ENCODE peak calls at places on chromosomes 13 and 19, in eight cellular contexts. O is naive thymus-derived CD8-positive, alpha-beta T cell; Z is BJ; E is stimulated activated naive CD8-positive, alpha-beta T cell treated with anti-CD3 and anti-CD28 coated beads, Interleukin-15, Interleukin-2, amounts not matched to agents 100 U/mL and 50 U/mL, for 24 hours; A is lung microvascular endothelial cell; D is epithelial cell of prostate; B is AG04450; H is nucleus accumbens. Y is an unnamed sample.

GRCh38 chr19:40281381-40282208 is 3.5 kb downstream of the AKT2 start:
- DNase-seq in D (no peak), Z (no peak), O (no peak), A (no peak), B (no peak), H (no peak), E (no peak), Y (no peak)

GRCh38 chr13:35144496-35144895 is 202.4 kb downstream of the NBEA start:
- DNase-seq in H (no peak), O (no peak), D (no peak), E (no peak), B (no peak), A (peak), Z (no peak), Y (peak)

GRCh38 chr13:46198794-46199193 is 12.9 kb upstream of the LRRC63 start:
- DNase-seq in A (no peak), Z (no peak), E (no peak), D (no peak), O (no peak), B (no peak), H (no peak), Y (no peak)

GRCh38 chr13:44763604-44764311 is 187.6 kb upstream of the TSC22D1 start:
- DNase-seq in E (no peak), D (no peak), Z (no peak), H (no peak), B (no peak), A (peak), O (no peak), Y (no peak)

GRCh38 chr13:90188237-90188636 is 1159.2 kb upstream of the MIR17HG start:
- DNase-seq in E (no peak), D (no peak), Z (no peak), H (no peak), B (no peak), O (no peak), A (no peak), Y (no peak)

GRCh38 chr19:54209748-54210494 is 9.3 kb downstream of the RPS9 start:
- DNase-seq in A (peak), E (peak), Z (peak), H (peak), B (peak), D (peak), O (no peak), Y (peak)

GRCh38 chr19:6056801-6057650 is 53.3 kb downstream of the RFX2 start:
- DNase-seq in Z (peak), O (no peak), E (peak), D (peak), A (peak), H (peak), B (peak), Y (peak)

GRCh38 chr13:19957320-19958118 is 1.0 kb upstream of the ZMYM2 start:
- DNase-seq in O (peak), B (peak), D (peak), Z (no peak), H (peak), E (peak), A (peak), Y (peak)

GRCh38 chr13:114062754-114063153 is 69.7 kb downstream of the RASA3 start:
- DNase-seq in H (no peak), E (no peak), B (no peak), O (no peak), D (no peak), A (no peak), Z (no peak), Y (no peak)

GRCh38 chr13:104984296-104984818 is 1551.1 kb downstream of the EFNB2 start:
- DNase-seq in Z (no peak), A (peak), D (no peak), B (no peak), O (peak), E (peak), H (no peak), Y (peak)

GRCh38 chr13:24512208-24513068 is at the start of gene PARP4:
- DNase-seq in H (peak), B (peak), Z (peak), A (peak), D (peak), E (peak), O (peak), Y (peak)